ENCODE peak calls at places on chromosomes 16 and 17, in five cellular contexts. A is sigmoid colon; O is CD8-positive, alpha-beta T cell; F is cardiac muscle cell; G is A549. X is an unnamed sample. For H3K4me1 and H3K9me3, the result is how much of the 10 kb centered on the place peaks cover.

GRCh38 chr17:66576473-66576872 is 258.4 kb upstream of the CACNG5 start:
- DNase-seq in A (no peak), F (no peak), G (no peak), O (no peak), X (peak)

GRCh38 chr17:64492481-64493109 is 4.3 kb downstream of the POLG2 start:
- DNase-seq in O (no peak), A (no peak), F (no peak), G (no peak), X (no peak)

GRCh38 chr17:43994272-43995149 is 9.9 kb upstream of the NAGS start:
- DNase-seq in A (peak), O (peak), F (peak), G (peak), X (peak)

GRCh38 chr17:63497708-63498483 is 21.0 kb downstream of the ACE start:
- DNase-seq in O (no peak), F (peak), A (no peak), G (no peak), X (peak)

GRCh38 chr16:23640669-23640958 is 496 bp downstream of the PALB2 start:
- DNase-seq in O (no peak), G (peak), A (no peak), F (no peak), X (peak)

GRCh38 chr16:19776147-19776546 is 58.1 kb downstream of the IQCK start:
- DNase-seq in A (no peak), G (no peak), O (no peak), F (no peak), X (no peak)

GRCh38 chr17:1746975-1747543 is 4.4 kb downstream of the SERPINF2 start:
- DNase-seq in O (no peak), F (no peak), G (no peak), A (no peak), X (no peak)

GRCh38 chr17:7862692-7863437 is 5.1 kb downstream of the CYB5D1 start:
- DNase-seq in A (peak), F (peak), G (peak), O (peak), X (peak)

GRCh38 chr17:71631483-71631882 is 489.3 kb upstream of the SOX9 start:
- DNase-seq in G (no peak), F (no peak), O (no peak), A (no peak), X (no peak)

GRCh38 chr17:80780381-80781187 is 211.1 kb upstream of the CHMP6 start:
- DNase-seq in G (no peak), O (no peak), F (no peak), A (peak), X (peak)

GRCh38 chr16:53518550-53519416 is 15.8 kb upstream of the AKTIP start:
- DNase-seq in G (no peak), F (no peak), O (peak), A (no peak), X (peak)

GRCh38 chr17:77863814-77864161 is 94.7 kb upstream of the TNRC6C start:
- DNase-seq in F (no peak), O (no peak), G (no peak), A (no peak), X (peak)

GRCh38 chr17:72972263-72972951 is 120.1 kb downstream of the SLC39A11 start:
- DNase-seq in A (no peak), O (no peak), F (no peak), G (no peak), X (no peak)

GRCh38 chr16:54316095-54316494 is 29.5 kb upstream of the IRX3 start:
- DNase-seq in A (no peak), F (no peak), G (no peak), O (no peak), X (no peak)

GRCh38 chr17:39485555-39485954 is 24.3 kb downstream of the CDK12 start:
- DNase-seq in A (no peak), F (no peak), G (no peak), O (no peak), X (peak)

GRCh38 chr16:3282103-3282746 is 1.1 kb upstream of the ZNF263 start:
- DNase-seq in F (peak), G (peak), A (no peak), O (no peak), X (peak)

GRCh38 chr17:81251943-81252301 is 12.8 kb downstream of the NDUFAF8 start:
- DNase-seq in F (peak), A (no peak), O (no peak), G (no peak), X (no peak)

GRCh38 chr17:82228278-82228841 is 482 bp upstream of the SLC16A3 start:
- DNase-seq in A (peak), O (peak), F (no peak), G (no peak), X (no peak)

GRCh38 chr17:74403512-74404137 is 28.3 kb upstream of the GPRC5C start:
- DNase-seq in A (no peak), G (no peak), F (no peak), O (no peak), X (no peak)

GRCh38 chr17:19482571-19482970 is 51.1 kb upstream of the SLC47A1 start:
- DNase-seq in O (no peak), G (no peak), A (no peak), F (no peak), X (peak)

GRCh38 chr16:856101-856500 is 55.6 kb upstream of the GNG13 start:
- DNase-seq in O (no peak), A (no peak), G (no peak), F (no peak), X (no peak)

GRCh38 chr17:82200135-82200534 is 12.5 kb downstream of the CCDC57 start:
- DNase-seq in A (no peak), G (no peak), O (no peak), F (no peak), X (no peak)

GRCh38 chr16:31118223-31119155 is 1.0 kb downstream of the KAT8 start:
- DNase-seq in A (no peak), F (no peak), O (no peak), G (no peak), X (no peak)

GRCh38 chr17:17056167-17056562 is 13.9 kb downstream of the MPRIP start:
- DNase-seq in F (no peak), O (no peak), A (peak), G (no peak), X (no peak)

GRCh38 chr16:88698694-88699045 is 7.5 kb downstream of the RNF166 start:
- DNase-seq in F (no peak), A (no peak), G (no peak), O (no peak), X (no peak)

GRCh38 chr16:67651847-67652246 is 6.9 kb downstream of the CARMIL2 start:
- DNase-seq in A (no peak), F (no peak), G (no peak), O (no peak), X (no peak)

GRCh38 chr17:16928406-16929280 is 43.3 kb downstream of the TNFRSF13B start:
- DNase-seq in O (no peak), F (peak), A (peak), G (no peak), X (no peak)

GRCh38 chr17:20896153-20896649 is 146.6 kb downstream of the USP22 start:
- DNase-seq in F (no peak), G (no peak), A (peak), O (peak), X (no peak)

GRCh38 chr17:596287-596686 is 118.4 kb downstream of the VPS53 start:
- DNase-seq in A (no peak), O (no peak), G (peak), F (no peak), X (no peak)

GRCh38 chr17:27892866-27893769 is at the start of gene LYRM9:
- DNase-seq in G (peak), A (peak), O (peak), F (peak), X (peak)

GRCh38 chr16:4358831-4359561 is 7.9 kb upstream of the PAM16 start:
- DNase-seq in O (peak), A (peak), G (peak), F (peak), X (peak)

GRCh38 chr17:60947100-60947499 is 269.4 kb downstream of the BCAS3 start:
- DNase-seq in A (no peak), O (no peak), F (no peak), G (no peak), X (no peak)

GRCh38 chr16:14564323-14564722 is 65.7 kb downstream of the PARN start:
- DNase-seq in O (no peak), F (no peak), A (no peak), G (no peak), X (no peak)

GRCh38 chr16:10296956-10297340 is 88.9 kb upstream of the ATF7IP2 start:
- DNase-seq in F (no peak), A (no peak), O (no peak), G (no peak), X (no peak)

GRCh38 chr17:4872786-4873185 is 26.6 kb upstream of the C17orf107 start:
- DNase-seq in F (no peak), A (no peak), G (no peak), O (no peak), X (no peak)

GRCh38 chr16:68910051-68910450 is 66.7 kb downstream of the TANGO6 start:
- DNase-seq in G (no peak), A (no peak), O (no peak), F (no peak), X (peak)

GRCh38 chr17:10069301-10069700 is 129.1 kb downstream of the GAS7 start:
- DNase-seq in F (no peak), O (no peak), G (no peak), A (no peak), X (no peak)

GRCh38 chr16:1160773-1161348 is 8.0 kb downstream of the CACNA1H start:
- DNase-seq in F (no peak), G (no peak), O (no peak), A (no peak), X (no peak)

GRCh38 chr16:12798171-12798570 is 5.5 kb downstream of the CPPED1 start:
- DNase-seq in O (no peak), A (no peak), G (no peak), F (no peak), X (no peak)

GRCh38 chr16:12801511-12802042 is 2.1 kb downstream of the CPPED1 start:
- DNase-seq in O (no peak), F (no peak), G (no peak), A (no peak), X (no peak)

GRCh38 chr16:12796498-12796897 is 7.2 kb downstream of the CPPED1 start:
- DNase-seq in F (no peak), A (no peak), G (no peak), O (no peak), X (no peak)

GRCh38 chr16:12800751-12801308 is 2.9 kb downstream of the CPPED1 start:
- DNase-seq in G (no peak), F (no peak), A (no peak), O (no peak), X (no peak)

GRCh38 chr16:12798846-12799245 is 4.8 kb downstream of the CPPED1 start:
- DNase-seq in O (no peak), A (no peak), G (no peak), F (no peak), X (no peak)
- H3K4me1 ChIP-seq in O (under half), A (under half), G (under half), F (under half), X (under half)

GRCh38 chr16:58556678-58557077 is 41.4 kb downstream of the SETD6 start:
- DNase-seq in A (no peak), G (no peak), F (no peak), O (no peak), X (no peak)
- H3K9me3 ChIP-seq in A (under half), G (under half), F (under half), O (under half), X (under half)

GRCh38 chr17:45577571-45578279 is 87.2 kb upstream of the PLEKHM1 start:
- DNase-seq in A (no peak), G (no peak), F (no peak), O (no peak), X (no peak)
- H3K4me1 ChIP-seq in A (under half), G (under half), F (under half), O (under half), X (under half)

DNA sequence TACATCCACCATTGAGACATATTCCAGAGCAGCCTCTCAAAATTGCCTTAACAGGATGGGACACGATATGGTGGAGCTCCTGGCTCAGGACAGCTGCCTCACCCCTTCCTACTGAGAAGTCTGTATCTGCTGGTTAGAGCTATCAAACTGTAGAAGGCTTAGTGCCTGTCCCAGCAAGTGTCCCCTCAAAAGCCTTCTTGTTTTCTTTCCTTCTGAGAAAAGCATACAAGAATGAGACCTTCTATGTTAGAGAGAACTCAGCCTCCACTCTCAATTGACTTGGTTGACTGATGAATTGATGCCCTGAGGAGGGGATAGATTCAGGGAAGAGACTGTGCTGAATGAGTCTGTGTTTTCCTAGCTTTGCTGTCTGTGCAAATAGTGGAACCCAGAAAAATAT is 2020.9 kb downstream of the TP53TG3F start:
- DNase-seq in F (no peak), G (no peak), O (no peak), A (no peak), X (no peak)
- H3K9me3 ChIP-seq in F (under half), G (under half), O (under half), A (under half), X (under half)

GRCh38 chr16:11862489-11862888 is 11.1 kb upstream of the RSL1D1 start:
- DNase-seq in O (no peak), G (no peak), A (no peak), F (no peak), X (no peak)
- H3K4me1 ChIP-seq in O (under half), G (under half), A (under half), F (under half), X (under half)

GRCh38 chr16:35752012-35752772 is 2292.8 kb downstream of the TP53TG3F start:
- DNase-seq in O (peak), F (no peak), G (no peak), A (no peak), X (no peak)

GRCh38 chr16:35749253-35750141 is 2290.1 kb downstream of the TP53TG3F start:
- DNase-seq in G (no peak), F (no peak), O (peak), A (no peak), X (no peak)

GRCh38 chr16:35750157-35750689 is 2290.8 kb downstream of the TP53TG3F start:
- DNase-seq in G (no peak), F (no peak), A (no peak), O (peak), X (no peak)

GRCh38 chr16:35751191-35751941 is 2292.0 kb downstream of the TP53TG3F start:
- DNase-seq in F (no peak), G (no peak), O (peak), A (peak), X (no peak)

GRCh38 chr16:35750701-35751104 is 2291.3 kb downstream of the TP53TG3F start:
- DNase-seq in O (peak), A (no peak), F (no peak), G (no peak), X (no peak)
- H3K9me3 ChIP-seq in O (under half), A (under half), F (under half), G (under half), X (under half)

GRCh38 chr16:70747703-70748631 is 53.0 kb downstream of the VAC14 start:
- DNase-seq in F (no peak), O (no peak), G (no peak), A (no peak), X (peak)
- H3K4me1 ChIP-seq in F (under half), O (under half), G (half or more), A (under half), X (under half)

DNA sequence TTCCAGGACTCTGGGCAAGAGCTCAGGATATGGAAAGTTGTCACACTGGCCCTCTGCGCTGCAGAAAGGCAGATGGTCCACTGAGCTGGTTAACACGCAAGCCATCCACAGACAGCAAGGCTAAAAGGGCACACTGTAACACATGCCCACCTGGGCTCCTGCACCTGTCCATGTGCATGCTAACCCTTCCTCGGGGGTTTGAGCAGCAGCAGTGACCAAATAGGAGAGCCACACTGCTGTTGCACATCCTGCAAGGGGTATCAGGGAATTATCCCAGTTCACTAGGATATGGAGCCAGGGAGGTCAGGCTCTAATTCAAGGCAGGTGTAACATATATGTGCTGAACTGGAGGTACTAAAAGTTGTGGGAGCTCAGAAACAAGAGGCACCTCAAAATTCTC is 471.0 kb upstream of the CDH5 start:
- DNase-seq in A (no peak), F (no peak), G (no peak), O (no peak), X (no peak)
- H3K9me3 ChIP-seq in A (under half), F (under half), G (under half), O (under half), X (under half)

GRCh38 chr17:79024901-79025737 is 1.1 kb downstream of the C1QTNF1 start:
- DNase-seq in G (no peak), F (peak), O (no peak), A (peak), X (no peak)
- H3K4me1 ChIP-seq in G (half or more), F (under half), O (under half), A (under half), X (under half)

GRCh38 chr16:87534030-87534653 is 41.3 kb upstream of the ZCCHC14 start:
- DNase-seq in O (no peak), F (no peak), G (no peak), A (no peak), X (no peak)
- H3K9me3 ChIP-seq in O (under half), F (under half), G (half or more), A (under half), X (under half)